ENCODE peak calls at places on chromosomes 11 and 22, in four cellular contexts. U, M, Y and E are unnamed samples.
A peak's percentile ranks its signal among the peaks of the same experiment; 100 is the strongest.

GRCh38 chr11:44427432-44427831 is 117.5 kb upstream of the ALX4 start:
- DNase-seq in U (no peak), Y (no peak), M (no peak), E (no peak)

GRCh38 chr22:25219948-25220442 is 556 bp downstream of the CRYBB2 start:
- DNase-seq in Y (no peak), M (no peak), U (no peak), E (no peak)

GRCh38 chr22:37681001-37681424 is 5.1 kb upstream of the NOL12 start:
- DNase-seq in M (no peak), Y (peak; percentile 63), U (no peak), E (no peak)

GRCh38 chr11:59791639-59792038 is 18.9 kb downstream of the MRPL16 start:
- DNase-seq in U (no peak), M (no peak), Y (no peak), E (no peak)

GRCh38 chr11:1717745-1718144 is 20.8 kb downstream of the KRTAP5-6 start:
- DNase-seq in M (no peak), U (no peak), Y (no peak), E (no peak)

GRCh38 chr11:134236834-134237556 is 12.5 kb downstream of the VPS26B start:
- DNase-seq in U (no peak), Y (peak; percentile 31), M (peak; percentile 49), E (no peak)

GRCh38 chr11:45182902-45183301 is 36.5 kb downstream of the PRDM11 start:
- DNase-seq in M (peak; percentile 46), Y (peak; percentile 19), U (no peak), E (no peak)

GRCh38 chr11:64234840-64235379 is 526 bp downstream of the VEGFB start:
- DNase-seq in U (no peak), Y (no peak), M (peak; percentile 79), E (no peak)

GRCh38 chr22:46537221-46537945 is at the start of gene CELSR1:
- DNase-seq in M (peak; percentile 69), U (no peak), Y (peak; percentile 11), E (no peak)

GRCh38 chr11:44379141-44380008 is 69.4 kb upstream of the ALX4 start:
- DNase-seq in U (no peak), Y (no peak), M (no peak), E (no peak)

GRCh38 chr11:47152126-47152952 is 24.3 kb downstream of the ARFGAP2 start:
- DNase-seq in M (no peak), Y (peak; percentile 46), U (no peak), E (no peak)

GRCh38 chr22:22031183-22031560 is 48.6 kb upstream of the TOP3B start:
- DNase-seq in M (no peak), U (no peak), Y (no peak), E (no peak)